ENCODE peak calls at places on chromosomes 11 and 22, in ten cellular contexts. I, B, J, O, T, U, C, K, S and P are unnamed samples. For H3K36me3, the result is how much of the 10 kb centered on the place peaks cover.

GRCh38 chr11:19792510-19792909 is 79.9 kb downstream of the NAV2 start:
- ATAC-seq in I (no peak), B (no peak), J (no peak), O (peak), T (no peak), U (peak), C (peak), K (no peak), S (peak), P (peak)

GRCh38 chr11:81963018-81963417 is 770.6 kb downstream of the FAM181B start:
- ATAC-seq in I (no peak), B (no peak), J (no peak), O (no peak), T (peak), U (no peak), C (no peak), K (no peak), S (no peak), P (no peak)

GRCh38 chr22:23183107-23183698 is 2.9 kb downstream of the BCR start:
- ATAC-seq in I (peak), B (no peak), J (peak), O (peak), T (no peak), U (peak), C (peak), K (no peak), S (peak), P (no peak)

GRCh38 chr22:40463727-40464126 is 93.3 kb downstream of the SGSM3 start:
- ATAC-seq in I (no peak), B (no peak), J (no peak), O (peak), T (no peak), U (no peak), C (no peak), K (no peak), S (no peak), P (no peak)

GRCh38 chr11:10979529-10979928 is 121.7 kb upstream of the ZBED5 start:
- ATAC-seq in I (no peak), B (no peak), J (no peak), O (no peak), T (no peak), U (no peak), C (peak), K (no peak), S (peak), P (no peak)

GRCh38 chr11:93236741-93237675 is 39.2 kb upstream of the SLC36A4 start:
- ATAC-seq in I (no peak), B (peak), J (peak), O (peak), T (peak), U (peak), C (peak), K (peak), S (no peak), P (no peak)

GRCh38 chr11:102494216-102494615 is 36.3 kb downstream of the MMP7 start:
- ATAC-seq in I (no peak), B (no peak), J (peak), O (peak), T (peak), U (no peak), C (peak), K (peak), S (peak), P (no peak)

GRCh38 chr11:86219291-86220193 is 25.0 kb upstream of the EED start:
- ATAC-seq in I (no peak), B (no peak), J (no peak), O (no peak), T (no peak), U (no peak), C (peak), K (no peak), S (no peak), P (no peak)

GRCh38 chr11:83070878-83071640 is 638 bp downstream of the RAB30 start:
- ATAC-seq in I (peak), B (peak), J (peak), O (peak), T (peak), U (peak), C (peak), K (peak), S (peak), P (peak)

GRCh38 chr11:109123811-109124787 is 297.9 kb upstream of the C11orf87 start:
- ATAC-seq in I (peak), B (peak), J (peak), O (peak), T (no peak), U (peak), C (peak), K (no peak), S (peak), P (peak)

GRCh38 chr11:95267814-95268213 is 36.8 kb upstream of the SESN3 start:
- ATAC-seq in I (no peak), B (no peak), J (no peak), O (no peak), T (no peak), U (no peak), C (no peak), K (no peak), S (no peak), P (no peak)
- H3K36me3 ChIP-seq in I (under half), B (under half), J (under half), O (under half), T (under half), U (under half), C (under half), K (under half), S (under half), P (under half)

GRCh38 chr11:68354181-68354872 is 41.9 kb downstream of the LRP5 start:
- ATAC-seq in I (peak), B (peak), J (peak), O (peak), T (peak), U (peak), C (peak), K (peak), S (peak), P (peak)

GRCh38 chr11:68355471-68355870 is 43.1 kb downstream of the LRP5 start:
- ATAC-seq in I (no peak), B (no peak), J (no peak), O (no peak), T (no peak), U (no peak), C (no peak), K (no peak), S (no peak), P (no peak)

GRCh38 chr11:68358416-68358815 is 46.0 kb downstream of the LRP5 start:
- ATAC-seq in I (no peak), B (no peak), J (peak), O (no peak), T (no peak), U (no peak), C (no peak), K (peak), S (no peak), P (no peak)

GRCh38 chr11:68353669-68354068 is 41.3 kb downstream of the LRP5 start:
- ATAC-seq in I (no peak), B (no peak), J (no peak), O (no peak), T (no peak), U (peak), C (no peak), K (no peak), S (no peak), P (no peak)

GRCh38 chr11:68357568-68357967 is 45.2 kb downstream of the LRP5 start:
- ATAC-seq in I (no peak), B (no peak), J (no peak), O (no peak), T (peak), U (no peak), C (no peak), K (no peak), S (no peak), P (no peak)
- H3K27ac ChIP-seq in I (no peak), B (no peak), J (no peak), O (no peak), T (no peak), U (peak), C (no peak), K (no peak), S (no peak), P (peak)

GRCh38 chr11:65315866-65316233 is 1.2 kb downstream of the CDC42EP2 start:
- ATAC-seq in I (no peak), B (no peak), J (no peak), O (no peak), T (no peak), U (no peak), C (no peak), K (no peak), S (no peak), P (no peak)
- H3K36me3 ChIP-seq in I (under half), B (under half), J (under half), O (under half), T (under half), U (under half), C (under half), K (under half), S (under half), P (under half)

DNA sequence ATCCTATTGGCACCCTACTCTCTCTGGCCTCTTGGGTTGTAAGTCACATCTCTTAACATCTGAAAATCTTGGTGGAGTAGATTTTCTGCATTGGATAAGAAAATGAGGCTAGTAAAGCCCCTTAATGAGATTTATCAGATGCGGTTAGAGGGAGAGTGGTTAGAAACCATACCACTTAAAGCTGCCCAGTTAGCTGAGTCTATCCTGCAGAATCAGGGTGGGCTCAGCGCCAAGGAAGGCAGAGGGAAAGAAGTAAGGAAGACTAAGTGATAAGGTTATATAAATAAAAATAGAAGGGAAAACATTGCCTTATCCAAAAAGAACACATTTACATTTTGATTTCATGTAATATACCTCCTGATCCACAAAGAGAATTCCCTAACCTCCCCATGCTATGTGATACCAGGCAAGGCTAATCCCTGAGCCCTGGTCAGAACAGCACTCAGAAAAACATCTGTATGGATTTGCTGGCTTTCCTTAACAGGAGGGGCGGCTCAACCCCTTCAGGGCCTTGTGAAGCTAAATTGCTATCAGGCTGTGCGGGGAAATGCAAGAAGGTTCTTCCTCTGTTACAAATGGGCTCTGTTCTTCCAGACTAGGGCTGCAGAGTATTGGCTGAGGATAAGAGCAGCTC is 101.7 kb downstream of the SNX19 start:
- ATAC-seq in I (no peak), B (no peak), J (no peak), O (no peak), T (no peak), U (no peak), C (no peak), K (no peak), S (no peak), P (no peak)
- H3K27ac ChIP-seq in I (no peak), B (no peak), J (no peak), O (no peak), T (no peak), U (no peak), C (no peak), K (no peak), S (no peak), P (no peak)

GRCh38 chr11:7635137-7635536 is 38.2 kb downstream of the CYB5R2 start:
- ATAC-seq in I (no peak), B (no peak), J (no peak), O (no peak), T (peak), U (no peak), C (no peak), K (no peak), S (no peak), P (no peak)
- H3K36me3 ChIP-seq in I (under half), B (half or more), J (under half), O (under half), T (half or more), U (half or more), C (half or more), K (under half), S (half or more), P (half or more)

GRCh38 chr11:107856180-107856980 is 2.2 kb downstream of the SLC35F2 start:
- ATAC-seq in I (no peak), B (no peak), J (no peak), O (no peak), T (no peak), U (no peak), C (no peak), K (no peak), S (no peak), P (no peak)
- H3K27ac ChIP-seq in I (no peak), B (no peak), J (no peak), O (no peak), T (no peak), U (peak), C (no peak), K (no peak), S (no peak), P (peak)

GRCh38 chr22:31274017-31274416 is 18.3 kb downstream of the PIK3IP1 start:
- ATAC-seq in I (no peak), B (no peak), J (peak), O (peak), T (no peak), U (no peak), C (peak), K (peak), S (peak), P (no peak)
- H3K36me3 ChIP-seq in I (under half), B (under half), J (under half), O (under half), T (under half), U (half or more), C (half or more), K (under half), S (half or more), P (half or more)

GRCh38 chr11:68379216-68379615 is 66.8 kb downstream of the LRP5 start:
- ATAC-seq in I (no peak), B (no peak), J (no peak), O (no peak), T (no peak), U (no peak), C (no peak), K (no peak), S (no peak), P (no peak)
- H3K27ac ChIP-seq in I (no peak), B (no peak), J (peak), O (no peak), T (peak), U (peak), C (peak), K (no peak), S (peak), P (peak)

DNA sequence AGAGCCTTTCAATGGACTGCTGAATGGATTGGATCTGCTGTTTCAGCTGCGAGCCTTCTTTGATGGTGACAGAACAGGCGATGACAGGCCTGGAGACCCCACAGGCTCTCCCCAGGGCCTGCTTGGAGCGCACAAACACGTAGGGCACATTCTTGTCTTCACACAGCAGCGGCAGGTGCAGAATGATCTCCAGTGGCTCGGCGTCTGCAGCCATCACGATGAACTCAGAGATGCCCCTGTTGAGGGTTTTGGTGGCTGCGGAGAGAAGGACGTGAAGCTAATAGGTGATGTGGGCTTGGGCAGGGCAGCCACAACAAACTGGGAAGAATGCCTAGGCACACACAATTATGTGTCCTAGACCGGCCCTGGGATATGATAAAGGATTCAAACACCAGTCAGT is 13.7 kb downstream of the SNU13 start:
- ATAC-seq in I (no peak), B (no peak), J (no peak), O (no peak), T (no peak), U (peak), C (no peak), K (no peak), S (no peak), P (no peak)
- H3K36me3 ChIP-seq in I (under half), B (half or more), J (under half), O (under half), T (under half), U (half or more), C (half or more), K (under half), S (half or more), P (half or more)